ENCODE peak calls at places on chromosome 14, in six cellular contexts. C is transverse colon, V is vagina, I is H1, O is prostate gland, K is endothelial cell of umbilical vein. X is an unnamed sample. For H3K4me1, the result is how much of the 10 kb centered on the place peaks cover.

GRCh38 chr14:70000601-70001000 is 121.4 kb downstream of the SMOC1 start:
- DNase-seq in C (no peak), V (no peak), I (no peak), O (no peak), K (no peak), X (no peak)

GRCh38 chr14:105214324-105214915 is 33.3 kb upstream of the NUDT14 start:
- DNase-seq in C (no peak), V (no peak), I (no peak), O (no peak), K (no peak), X (no peak)

GRCh38 chr14:105885561-105886320 is 359.4 kb downstream of the TMEM121 start:
- DNase-seq in C (peak), V (no peak), I (no peak), O (no peak), K (no peak), X (peak)

GRCh38 chr14:60838601-60839000 is 104.0 kb downstream of the MNAT1 start:
- DNase-seq in C (no peak), V (no peak), I (no peak), O (no peak), K (no peak), X (no peak)

GRCh38 chr14:105419055-105419304 is 647 bp upstream of the MTA1 start:
- DNase-seq in C (no peak), V (no peak), I (no peak), O (no peak), K (no peak), X (no peak)

GRCh38 chr14:49051328-49052060 is 534.7 kb downstream of the RPS29 start:
- DNase-seq in C (no peak), V (no peak), I (no peak), O (no peak), K (no peak), X (no peak)

GRCh38 chr14:91396959-91397815 is 20.4 kb downstream of the CCDC88C start:
- DNase-seq in C (peak), V (no peak), I (no peak), O (no peak), K (peak), X (peak)

GRCh38 chr14:88191605-88192004 is 131.5 kb downstream of the KCNK10 start:
- DNase-seq in C (no peak), V (no peak), I (no peak), O (no peak), K (no peak), X (no peak)

DNA sequence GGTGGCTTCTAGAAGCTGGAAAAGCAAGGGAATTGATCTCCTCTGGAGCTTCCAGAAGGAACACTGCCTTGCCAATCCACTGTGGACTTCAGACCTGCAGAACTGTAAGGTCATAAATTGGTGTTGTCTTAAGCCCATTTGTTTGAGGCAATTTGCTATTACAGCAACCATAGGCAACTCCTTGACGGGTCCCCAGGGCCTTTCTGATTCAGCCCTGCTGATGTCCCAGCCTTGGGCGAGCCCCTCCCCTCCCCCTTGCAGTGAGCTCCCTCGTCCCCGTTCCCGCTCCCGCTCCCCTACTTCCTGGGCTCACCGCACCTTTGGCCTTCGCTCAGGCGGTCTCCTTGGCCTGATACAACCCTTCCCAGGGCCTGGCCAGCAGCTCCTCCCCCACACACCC is 18.9 kb upstream of the DIO3 start:
- DNase-seq in C (peak), V (no peak), I (no peak), O (no peak), K (no peak), X (no peak)
- TF ChIP-seq POLR2AphosphoS5 in C (no peak), V (no peak), I (no peak), O (no peak), K (no peak), X (no peak)

GRCh38 chr14:75252254-75252837 is 26.3 kb upstream of the FOS start:
- DNase-seq in C (peak), V (no peak), I (no peak), O (no peak), K (peak), X (peak)
- H3K4me1 ChIP-seq in C (under half), V (under half), I (under half), O (under half), K (under half), X (under half)

GRCh38 chr14:96040836-96041371 is 1.7 kb downstream of the C14orf132 start:
- DNase-seq in C (no peak), V (no peak), I (no peak), O (no peak), K (no peak), X (no peak)
- TF ChIP-seq POLR2A in C (no peak), V (no peak), I (no peak), O (no peak), K (no peak), X (no peak)

GRCh38 chr14:32419429-32419828 is 90.3 kb downstream of the AKAP6 start:
- DNase-seq in C (no peak), V (no peak), I (no peak), O (no peak), K (no peak), X (no peak)
- TF ChIP-seq POLR2AphosphoS5 in C (no peak), V (no peak), I (no peak), O (no peak), K (no peak), X (no peak)

GRCh38 chr14:92539875-92540274 is 26.3 kb downstream of the RIN3 start:
- DNase-seq in C (no peak), V (no peak), I (no peak), O (no peak), K (peak), X (no peak)
- H3K4me1 ChIP-seq in C (under half), V (under half), I (under half), O (under half), K (under half), X (under half)

GRCh38 chr14:99507860-99508640 is 26.8 kb downstream of the CCNK start:
- DNase-seq in C (no peak), V (no peak), I (no peak), O (no peak), K (no peak), X (no peak)

GRCh38 chr14:99511421-99512109 is 30.4 kb downstream of the CCNK start:
- DNase-seq in C (no peak), V (peak), I (no peak), O (no peak), K (no peak), X (no peak)

GRCh38 chr14:99509871-99510555 is 28.8 kb downstream of the CCNK start:
- DNase-seq in C (no peak), V (no peak), I (no peak), O (no peak), K (no peak), X (no peak)

GRCh38 chr14:99510556-99511139 is 29.4 kb downstream of the CCNK start:
- DNase-seq in C (no peak), V (no peak), I (no peak), O (no peak), K (no peak), X (no peak)

GRCh38 chr14:99508896-99509629 is 27.9 kb downstream of the CCNK start:
- DNase-seq in C (no peak), V (no peak), I (no peak), O (no peak), K (no peak), X (peak)
- TF ChIP-seq POLR2A in C (no peak), V (no peak), I (no peak), O (no peak), K (no peak), X (no peak)

DNA sequence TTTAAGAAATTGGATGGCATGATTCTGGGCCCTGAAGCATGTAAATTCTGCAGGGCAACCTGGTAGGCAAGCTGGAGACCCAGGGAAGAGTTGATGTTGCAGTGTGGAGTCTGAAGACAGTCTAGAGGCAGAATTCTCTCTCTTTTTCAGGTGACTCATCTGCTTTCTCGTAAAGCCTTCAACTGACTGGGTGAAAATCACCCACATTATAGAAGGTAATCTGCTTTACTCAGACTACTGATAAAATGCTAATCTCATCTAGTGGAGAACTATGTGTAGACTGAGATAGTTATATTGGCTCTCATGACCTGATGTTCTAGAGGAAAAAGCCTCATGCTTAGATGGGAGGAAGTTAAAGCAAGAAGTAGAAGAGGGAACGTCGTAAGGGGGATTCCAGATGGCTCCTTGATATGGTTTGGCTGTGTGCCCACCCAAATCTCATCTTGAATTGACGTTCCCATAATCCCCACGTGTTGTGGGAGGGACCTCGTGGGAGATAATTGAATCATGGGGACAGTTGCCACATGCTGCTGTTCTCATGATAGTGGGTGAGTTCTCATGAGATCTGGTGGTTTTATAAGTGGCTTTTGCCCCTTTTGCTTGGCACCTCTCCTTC is 723.8 kb downstream of the BCL11B start:
- DNase-seq in C (no peak), V (no peak), I (no peak), O (no peak), K (no peak), X (no peak)
- TF ChIP-seq POLR2AphosphoS5 in C (no peak), V (no peak), I (no peak), O (no peak), K (no peak), X (no peak)

DNA sequence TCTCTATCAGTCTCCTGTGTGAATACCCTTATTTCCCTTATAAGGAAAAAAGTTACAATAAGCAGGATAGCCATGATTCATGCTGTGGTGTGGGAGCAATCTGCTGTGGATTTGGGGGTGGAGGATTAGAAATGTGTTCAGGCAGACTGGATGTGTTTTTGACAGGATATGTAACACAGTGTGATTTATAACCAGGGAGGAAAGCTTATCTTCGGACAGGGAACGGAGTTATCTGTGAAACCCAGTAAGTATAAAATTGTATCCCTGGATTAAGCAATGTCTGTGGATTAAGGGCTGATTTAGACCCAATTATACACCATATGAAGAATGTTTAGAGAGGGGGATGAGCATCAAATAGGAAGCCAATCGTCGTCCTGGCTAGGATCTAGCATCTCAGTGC is 68.8 kb downstream of the DAD1 start:
- DNase-seq in C (no peak), V (no peak), I (no peak), O (no peak), K (peak), X (no peak)
- H3K4me1 ChIP-seq in C (under half), V (under half), I (under half), O (under half), K (under half), X (half or more)

GRCh38 chr14:67240168-67240932 is 885 bp upstream of the PALS1 start:
- DNase-seq in C (peak), V (peak), I (no peak), O (peak), K (no peak), X (peak)

GRCh38 chr14:67239582-67239981 is 1.7 kb upstream of the PALS1 start:
- DNase-seq in C (no peak), V (no peak), I (no peak), O (no peak), K (no peak), X (no peak)

GRCh38 chr14:67241416-67242362 is at the start of gene PALS1:
- DNase-seq in C (no peak), V (no peak), I (no peak), O (no peak), K (peak), X (no peak)

GRCh38 chr14:67237591-67237990 is 3.6 kb upstream of the PALS1 start:
- DNase-seq in C (no peak), V (no peak), I (no peak), O (no peak), K (no peak), X (no peak)

DNA sequence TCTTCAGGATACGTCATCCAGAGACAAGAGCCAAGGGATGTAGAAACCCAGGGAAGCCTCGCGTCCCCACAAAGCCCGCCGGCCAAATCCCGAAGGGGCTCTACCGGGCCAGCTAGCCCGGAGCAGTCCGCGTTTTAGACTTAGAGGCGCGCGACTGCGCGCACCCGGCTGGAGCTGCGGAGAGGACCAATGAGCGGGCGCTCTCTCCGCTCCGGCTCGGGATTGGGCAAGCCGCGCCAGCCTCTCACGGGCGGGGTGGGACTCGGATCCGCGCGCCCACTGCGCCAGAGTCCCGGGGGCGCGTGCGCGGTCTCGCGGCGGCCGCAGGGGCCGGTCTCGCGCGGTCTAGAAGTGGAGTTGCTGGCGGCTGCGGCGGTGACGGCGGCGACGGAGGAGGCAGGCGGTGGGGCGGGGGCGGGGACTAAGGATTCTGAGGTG is 238 bp upstream of the PALS1 start:
- DNase-seq in C (peak), V (peak), I (peak), O (peak), K (peak), X (peak)
- TF ChIP-seq POLR2A in C (peak), V (no peak), I (peak), O (peak), K (peak), X (peak)

X was measured in stomach.